ENCODE peak calls at places on chromosome 20, in five cellular contexts. One of them, this sample, is unnamed.

GRCh38 chr20:56628873-56629463 is at the start of gene TFAP2C:
- DNase-seq in NCI-H2107: no peak
- DNase-seq in KG1: no peak
- DNase-seq in NCI-H1105 treated with DMSO at 0.1 percent for 48 hours: peak
- DNase-seq in Caki2: peak
- DNase-seq in this sample: no peak

GRCh38 chr20:10271470-10272219 is 53.0 kb downstream of the SNAP25 start:
- DNase-seq in NCI-H2107: no peak
- DNase-seq in KG1: no peak
- DNase-seq in NCI-H1105 treated with DMSO at 0.1 percent for 48 hours: no peak
- DNase-seq in Caki2: no peak
- DNase-seq in this sample: no peak

GRCh38 chr20:58693226-58694006 is 816 bp downstream of the NPEPL1 start:
- DNase-seq in NCI-H2107: no peak
- DNase-seq in KG1: no peak
- DNase-seq in NCI-H1105 treated with DMSO at 0.1 percent for 48 hours: peak
- DNase-seq in Caki2: peak
- DNase-seq in this sample: no peak

GRCh38 chr20:48858075-48858790 is 30.4 kb upstream of the PREX1 start:
- DNase-seq in NCI-H2107: no peak
- DNase-seq in KG1: no peak
- DNase-seq in NCI-H1105 treated with DMSO at 0.1 percent for 48 hours: no peak
- DNase-seq in Caki2: no peak
- DNase-seq in this sample: no peak

GRCh38 chr20:37406010-37406998 is 60.4 kb downstream of the SRC start:
- DNase-seq in NCI-H2107: no peak
- DNase-seq in KG1: peak
- DNase-seq in NCI-H1105 treated with DMSO at 0.1 percent for 48 hours: peak
- DNase-seq in Caki2: peak
- DNase-seq in this sample: peak

GRCh38 chr20:45506927-45507820 is 8.2 kb downstream of the SPINT3 start:
- DNase-seq in NCI-H2107: no peak
- DNase-seq in KG1: no peak
- DNase-seq in NCI-H1105 treated with DMSO at 0.1 percent for 48 hours: no peak
- DNase-seq in Caki2: no peak
- DNase-seq in this sample: no peak

GRCh38 chr20:2872304-2873009 is 824 bp upstream of the PTPRA start:
- DNase-seq in NCI-H2107: peak
- DNase-seq in KG1: peak
- DNase-seq in NCI-H1105 treated with DMSO at 0.1 percent for 48 hours: peak
- DNase-seq in Caki2: peak
- DNase-seq in this sample: no peak

GRCh38 chr20:61599061-61599930 is 347.2 kb downstream of the CDH4 start:
- DNase-seq in NCI-H2107: no peak
- DNase-seq in KG1: no peak
- DNase-seq in NCI-H1105 treated with DMSO at 0.1 percent for 48 hours: no peak
- DNase-seq in Caki2: no peak
- DNase-seq in this sample: no peak

GRCh38 chr20:41717464-41717863 is 99.3 kb upstream of the CHD6 start:
- DNase-seq in NCI-H2107: no peak
- DNase-seq in KG1: no peak
- DNase-seq in NCI-H1105 treated with DMSO at 0.1 percent for 48 hours: peak
- DNase-seq in Caki2: no peak
- DNase-seq in this sample: no peak

GRCh38 chr20:44537993-44538392 is 16.1 kb upstream of the SERINC3 start:
- DNase-seq in NCI-H2107: no peak
- DNase-seq in KG1: no peak
- DNase-seq in NCI-H1105 treated with DMSO at 0.1 percent for 48 hours: no peak
- DNase-seq in Caki2: no peak
- DNase-seq in this sample: no peak

GRCh38 chr20:19205999-19206398 is 6.4 kb upstream of the SLC24A3 start:
- DNase-seq in NCI-H2107: no peak
- DNase-seq in KG1: peak
- DNase-seq in NCI-H1105 treated with DMSO at 0.1 percent for 48 hours: peak
- DNase-seq in Caki2: peak
- DNase-seq in this sample: peak

GRCh38 chr20:47070176-47070575 is 175.5 kb downstream of the EYA2 start:
- DNase-seq in NCI-H2107: no peak
- DNase-seq in KG1: no peak
- DNase-seq in NCI-H1105 treated with DMSO at 0.1 percent for 48 hours: no peak
- DNase-seq in Caki2: no peak
- DNase-seq in this sample: no peak

GRCh38 chr20:63433756-63434531 is 38.5 kb downstream of the KCNQ2 start:
- DNase-seq in NCI-H2107: no peak
- DNase-seq in KG1: no peak
- DNase-seq in NCI-H1105 treated with DMSO at 0.1 percent for 48 hours: no peak
- DNase-seq in Caki2: no peak
- DNase-seq in this sample: no peak

GRCh38 chr20:46215913-46216707 is 92.2 kb downstream of the CDH22 start:
- DNase-seq in NCI-H2107: no peak
- DNase-seq in KG1: no peak
- DNase-seq in NCI-H1105 treated with DMSO at 0.1 percent for 48 hours: no peak
- DNase-seq in Caki2: peak
- DNase-seq in this sample: peak

GRCh38 chr20:54479138-54479906 is 3.9 kb downstream of the DOK5 start:
- DNase-seq in NCI-H2107: no peak
- DNase-seq in KG1: no peak
- DNase-seq in NCI-H1105 treated with DMSO at 0.1 percent for 48 hours: no peak
- DNase-seq in Caki2: peak
- DNase-seq in this sample: no peak

GRCh38 chr20:18258126-18258860 is 30.0 kb upstream of the ZNF133 start:
- DNase-seq in NCI-H2107: no peak
- DNase-seq in KG1: no peak
- DNase-seq in NCI-H1105 treated with DMSO at 0.1 percent for 48 hours: no peak
- DNase-seq in Caki2: no peak
- DNase-seq in this sample: no peak

GRCh38 chr20:58850693-58851174 is at the start of gene GNAS-AS1:
- DNase-seq in NCI-H2107: no peak
- DNase-seq in KG1: no peak
- DNase-seq in NCI-H1105 treated with DMSO at 0.1 percent for 48 hours: peak
- DNase-seq in Caki2: peak
- DNase-seq in this sample: no peak

GRCh38 chr20:48769111-48769879 is 58.5 kb downstream of the PREX1 start:
- DNase-seq in NCI-H2107: no peak
- DNase-seq in KG1: no peak
- DNase-seq in NCI-H1105 treated with DMSO at 0.1 percent for 48 hours: no peak
- DNase-seq in Caki2: no peak
- DNase-seq in this sample: no peak

GRCh38 chr20:20780127-20780822 is 67.8 kb upstream of the RALGAPA2 start:
- DNase-seq in NCI-H2107: peak
- DNase-seq in KG1: peak
- DNase-seq in NCI-H1105 treated with DMSO at 0.1 percent for 48 hours: no peak
- DNase-seq in Caki2: no peak
- DNase-seq in this sample: peak

GRCh38 chr20:44805991-44806729 is 4.2 kb downstream of the RIMS4 start:
- DNase-seq in NCI-H2107: no peak
- DNase-seq in KG1: no peak
- DNase-seq in NCI-H1105 treated with DMSO at 0.1 percent for 48 hours: peak
- DNase-seq in Caki2: no peak
- DNase-seq in this sample: no peak

GRCh38 chr20:8749986-8750385 is 318.9 kb upstream of the PLCB4 start:
- DNase-seq in NCI-H2107: no peak
- DNase-seq in KG1: no peak
- DNase-seq in NCI-H1105 treated with DMSO at 0.1 percent for 48 hours: no peak
- DNase-seq in Caki2: no peak
- DNase-seq in this sample: no peak